ENCODE peak calls at places on chromosomes 7 and 10, in four cellular contexts. Z is GM23338, R is tibial nerve, X is fibroblast of mammary gland. V is an unnamed sample.
A peak's percentile ranks its signal among the peaks of the same experiment; 100 is the strongest.

GRCh38 chr7:137081694-137082093 is 213.2 kb downstream of the CHRM2 start:
- DNase-seq in Z (no peak), R (peak; percentile 67), X (peak; percentile 95), V (no peak)

GRCh38 chr7:28272461-28272877 is 91.9 kb upstream of the JAZF1 start:
- DNase-seq in X (peak; percentile 69), R (peak; percentile 48), Z (peak; percentile 87), V (peak; percentile 83)

GRCh38 chr10:47326927-47327330 is 4.7 kb downstream of the GDF2 start:
- DNase-seq in Z (no peak), R (no peak), X (no peak), V (no peak)

GRCh38 chr10:74967850-74968620 is 141.6 kb downstream of the KAT6B start:
- DNase-seq in Z (peak; percentile 17), X (no peak), R (no peak), V (no peak)

GRCh38 chr7:103592187-103592586 is 146.2 kb upstream of the SLC26A5 start:
- DNase-seq in Z (no peak), R (no peak), X (no peak), V (no peak)

GRCh38 chr7:74173491-74173865 is 678 bp upstream of the EIF4H start:
- DNase-seq in R (peak; percentile 12), Z (no peak), X (no peak), V (no peak)

GRCh38 chr10:49837096-49837495 is 75.0 kb upstream of the OGDHL start:
- DNase-seq in X (peak; percentile 6), Z (no peak), R (no peak), V (no peak)

GRCh38 chr7:22718200-22718711 is 8.7 kb upstream of the IL6 start:
- DNase-seq in X (peak; percentile 96), R (no peak), Z (no peak), V (peak; percentile 51)

GRCh38 chr7:10875081-10875480 is 98.6 kb upstream of the PHF14 start:
- DNase-seq in Z (no peak), X (no peak), R (no peak), V (no peak)

GRCh38 chr7:68821846-68822245 is 776.4 kb upstream of the AUTS2 start:
- DNase-seq in R (no peak), X (no peak), Z (no peak), V (no peak)

GRCh38 chr7:105672820-105673219 is 91.5 kb upstream of the EFCAB10 start:
- DNase-seq in R (no peak), X (no peak), Z (no peak), V (peak; percentile 52)

GRCh38 chr10:5587151-5588079 is 62.7 kb downstream of the CALML3 start:
- DNase-seq in R (no peak), X (no peak), Z (no peak), V (no peak)

GRCh38 chr10:28481968-28482367 is 51.0 kb upstream of the WAC start:
- DNase-seq in Z (no peak), X (no peak), R (no peak), V (no peak)

GRCh38 chr10:69884686-69885085 is 83.0 kb downstream of the COL13A1 start:
- DNase-seq in R (no peak), Z (no peak), X (no peak), V (no peak)

GRCh38 chr7:135661311-135662122 is 797 bp upstream of the STMP1 start:
- DNase-seq in Z (no peak), X (no peak), R (no peak), V (no peak)

GRCh38 chr10:110456523-110457091 is 41.1 kb upstream of the DUSP5 start:
- DNase-seq in X (peak; percentile 16), Z (no peak), R (no peak), V (peak; percentile 41)

GRCh38 chr7:8184241-8184640 is 77.7 kb downstream of the ICA1 start:
- DNase-seq in Z (no peak), X (no peak), R (no peak), V (no peak)

GRCh38 chr10:118800920-118801319 is 46.1 kb upstream of the CACUL1 start:
- DNase-seq in R (peak; percentile 20), X (peak; percentile 19), Z (no peak), V (no peak)

GRCh38 chr10:51834548-51834947 is 135.2 kb upstream of the CSTF2T start:
- DNase-seq in Z (no peak), R (no peak), X (no peak), V (no peak)
- H3K4me3 ChIP-seq in Z (no peak overlapping the region), R (no peak overlapping the region), X (no peak overlapping the region), V (no peak overlapping the region)

GRCh38 chr10:8297951-8298350 is 243.5 kb downstream of the GATA3 start:
- DNase-seq in Z (no peak), R (no peak), X (no peak), V (no peak)
- H3K4me3 ChIP-seq in Z (no peak overlapping the region), R (no peak overlapping the region), X (no peak overlapping the region), V (no peak overlapping the region)

DNA sequence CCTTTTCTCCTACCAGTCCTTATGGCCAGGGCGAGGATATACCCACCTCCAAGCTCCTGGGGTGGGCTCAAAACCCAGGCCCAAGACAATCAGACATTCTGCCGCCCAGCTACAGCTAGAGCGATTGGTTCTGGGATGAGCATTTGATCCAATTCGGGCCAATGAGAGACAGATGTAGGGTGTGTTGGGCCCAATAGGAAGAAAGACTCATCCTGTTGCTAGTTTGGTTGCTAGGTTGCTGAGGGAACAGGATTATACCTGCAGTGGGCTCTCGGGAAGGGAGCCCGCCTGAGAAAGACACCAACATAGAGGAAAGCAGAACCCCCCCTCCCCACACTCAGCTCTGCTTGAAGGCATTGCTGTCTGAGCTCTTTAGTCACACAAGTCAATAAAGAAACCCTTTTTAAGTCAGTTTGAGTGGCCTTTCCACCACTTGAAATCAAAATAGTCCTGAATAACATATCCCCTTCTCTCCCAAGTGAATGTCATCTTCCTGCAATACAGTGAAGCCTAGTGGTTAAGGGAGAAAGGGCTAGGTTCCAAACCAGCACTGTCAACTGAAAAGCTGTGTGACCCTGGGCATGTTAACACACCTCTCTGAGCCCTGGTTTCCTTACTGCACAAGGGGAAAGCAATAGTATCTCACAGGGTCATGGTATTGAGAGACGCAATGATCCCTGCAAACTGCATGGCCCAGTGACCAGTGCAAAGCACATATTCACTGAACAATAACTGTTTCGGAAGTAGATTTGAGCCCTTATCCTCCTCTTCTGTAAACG is 21.8 kb downstream of the ITPRIP start:
- DNase-seq in X (no peak), Z (no peak), R (no peak), V (no peak)
- H3K4me3 ChIP-seq in X (no peak overlapping the region), Z (no peak overlapping the region), R (no peak overlapping the region), V (no peak overlapping the region)

DNA sequence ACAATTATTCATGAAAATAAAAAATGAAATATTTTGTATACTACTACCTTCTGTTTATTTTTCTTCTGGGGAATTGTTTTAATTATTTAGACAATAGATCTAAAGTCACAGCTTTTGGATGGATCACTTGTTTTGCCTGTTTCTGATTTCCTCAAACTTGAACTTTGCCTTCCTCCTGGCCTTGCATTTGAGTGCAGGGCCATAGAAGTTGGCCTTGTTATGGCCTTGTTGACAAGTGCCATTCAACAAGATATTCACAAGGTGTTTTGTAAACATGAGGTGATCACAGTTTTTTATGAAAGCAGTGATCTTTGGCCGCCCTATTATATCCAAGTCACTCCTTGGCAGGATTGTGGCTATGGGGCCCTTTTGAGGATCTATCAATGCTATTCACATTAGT is 4.6 kb downstream of the ZNF22 start:
- DNase-seq in Z (no peak), X (no peak), R (no peak), V (no peak)
- H3K4me3 ChIP-seq in Z (no peak overlapping the region), X (no peak overlapping the region), R (no peak overlapping the region), V (no peak overlapping the region)

GRCh38 chr7:138691166-138691565 is 10.0 kb downstream of the SVOPL start:
- DNase-seq in X (no peak), Z (no peak), R (no peak), V (no peak)
- H3K4me3 ChIP-seq in X (no peak overlapping the region), Z (no peak overlapping the region), R (no peak overlapping the region), V (no peak overlapping the region)